ENCODE peak calls at places on chromosomes 7 and 10, in seven cellular contexts. T is omental fat pad, J is natural killer cell, H is ovary, U is AG04450, S is AG09319, I is LNCaP clone FGC. O is an unnamed sample.

GRCh38 chr10:99619090-99619800 is 994 bp downstream of the SLC25A28 start:
- DNase-seq in I (no peak), J (no peak), H (no peak), T (no peak), S (no peak), U (no peak), O (no peak)

GRCh38 chr10:52778511-52779392 is 6.2 kb upstream of the MBL2 start:
- DNase-seq in J (no peak), H (no peak), S (no peak), T (no peak), I (no peak), U (no peak), O (no peak)

GRCh38 chr7:152459724-152460251 is 24.0 kb upstream of the KMT2C start:
- DNase-seq in J (no peak), T (no peak), H (peak), U (no peak), S (no peak), I (no peak), O (no peak)

GRCh38 chr10:90354914-90355313 is 502.9 kb downstream of the HTR7 start:
- DNase-seq in U (no peak), T (no peak), S (no peak), J (no peak), I (no peak), H (no peak), O (no peak)

GRCh38 chr10:13346280-13346819 is 1.7 kb downstream of the SEPHS1 start:
- DNase-seq in J (no peak), H (peak), I (no peak), T (no peak), U (no peak), S (no peak), O (no peak)

GRCh38 chr7:47394216-47394615 is 187.7 kb downstream of the TNS3 start:
- DNase-seq in U (no peak), J (no peak), T (no peak), H (no peak), I (no peak), S (no peak), O (no peak)

GRCh38 chr7:151366872-151367207 is 25.2 kb downstream of the NUB1 start:
- DNase-seq in S (peak), J (no peak), U (peak), I (no peak), H (no peak), T (no peak), O (no peak)

GRCh38 chr7:158351481-158351880 is 236.1 kb downstream of the PTPRN2 start:
- DNase-seq in U (no peak), S (no peak), T (no peak), I (no peak), H (no peak), J (no peak), O (no peak)

GRCh38 chr7:28739826-28740225 is 218.3 kb downstream of the TRIL start:
- DNase-seq in T (no peak), S (no peak), H (no peak), U (no peak), I (no peak), J (no peak), O (no peak)

GRCh38 chr7:150322833-150323681 is at the start of the genes ACTR3C and LRRC61:
- DNase-seq in H (peak), S (no peak), I (no peak), T (no peak), U (no peak), J (peak), O (peak)

GRCh38 chr7:106175507-106175906 is 63.4 kb upstream of the SYPL1 start:
- DNase-seq in S (no peak), T (no peak), U (no peak), J (no peak), I (no peak), H (no peak), O (no peak)

GRCh38 chr7:12788171-12788570 is 100.7 kb downstream of the ARL4A start:
- DNase-seq in T (no peak), U (no peak), S (no peak), I (peak), J (no peak), H (no peak), O (no peak)

GRCh38 chr7:100789055-100789454 is 38.3 kb downstream of the EPHB4 start:
- DNase-seq in S (no peak), H (no peak), T (no peak), U (no peak), J (no peak), I (no peak), O (no peak)

GRCh38 chr10:13977861-13978843 is 352.6 kb downstream of the FRMD4A start:
- DNase-seq in H (no peak), S (peak), I (no peak), T (no peak), U (peak), J (no peak), O (no peak)

GRCh38 chr10:26642896-26643653 is 54.4 kb upstream of the PDSS1 start:
- DNase-seq in H (no peak), J (no peak), U (no peak), T (no peak), S (no peak), I (no peak), O (no peak)

GRCh38 chr7:3033136-3033535 is 10.5 kb downstream of the CARD11 start:
- DNase-seq in U (no peak), J (no peak), I (no peak), S (no peak), H (no peak), T (no peak), O (no peak)

GRCh38 chr7:126574276-126574675 is 678.5 kb downstream of the GRM8 start:
- DNase-seq in U (no peak), H (no peak), I (no peak), T (no peak), J (no peak), S (no peak), O (no peak)

GRCh38 chr10:107264742-107265141 is 100.2 kb upstream of the SORCS1 start:
- DNase-seq in I (no peak), T (no peak), J (no peak), H (no peak), S (no peak), U (no peak), O (no peak)

GRCh38 chr10:42551582-42552187 is 86.7 kb downstream of the ZNF33B start:
- DNase-seq in T (no peak), J (no peak), S (no peak), U (no peak), H (peak), I (no peak), O (no peak)

GRCh38 chr7:13179011-13179574 is 491.7 kb downstream of the ARL4A start:
- DNase-seq in S (no peak), I (no peak), T (no peak), H (no peak), J (no peak), U (no peak), O (no peak)

GRCh38 chr10:95663496-95663895 is 7.0 kb upstream of the ALDH18A1 start:
- DNase-seq in S (no peak), T (no peak), I (peak), U (no peak), H (no peak), J (no peak), O (no peak)

GRCh38 chr10:8102708-8103401 is 48.4 kb downstream of the GATA3 start:
- DNase-seq in S (no peak), J (no peak), U (no peak), H (no peak), T (no peak), I (no peak), O (no peak)

GRCh38 chr10:46255696-46256355 is 31.0 kb upstream of the ANTXRL start:
- DNase-seq in U (no peak), H (no peak), J (no peak), T (no peak), I (peak), S (no peak), O (no peak)

GRCh38 chr10:18021725-18022480 is 70.2 kb downstream of the SLC39A12 start:
- DNase-seq in S (no peak), U (no peak), J (no peak), I (peak), H (no peak), T (no peak), O (no peak)

GRCh38 chr10:31607481-31607880 is 288.5 kb downstream of the ZEB1 start:
- DNase-seq in J (no peak), I (no peak), S (no peak), H (no peak), T (no peak), U (no peak), O (no peak)

GRCh38 chr7:106893591-106893990 is 28.5 kb downstream of the PIK3CG start:
- DNase-seq in S (no peak), I (no peak), U (no peak), J (no peak), H (no peak), T (no peak), O (no peak)

GRCh38 chr7:98097042-98097645 is 9.5 kb upstream of the LMTK2 start:
- DNase-seq in S (no peak), H (no peak), J (no peak), I (no peak), T (no peak), U (no peak), O (no peak)

GRCh38 chr7:25952277-25953057 is 199.5 kb upstream of the NFE2L3 start:
- DNase-seq in H (no peak), U (no peak), T (no peak), S (no peak), J (no peak), I (no peak), O (no peak)

GRCh38 chr10:129605986-129606518 is 139.0 kb downstream of the MGMT start:
- DNase-seq in I (no peak), H (no peak), J (no peak), T (no peak), U (no peak), S (no peak), O (no peak)

DNA sequence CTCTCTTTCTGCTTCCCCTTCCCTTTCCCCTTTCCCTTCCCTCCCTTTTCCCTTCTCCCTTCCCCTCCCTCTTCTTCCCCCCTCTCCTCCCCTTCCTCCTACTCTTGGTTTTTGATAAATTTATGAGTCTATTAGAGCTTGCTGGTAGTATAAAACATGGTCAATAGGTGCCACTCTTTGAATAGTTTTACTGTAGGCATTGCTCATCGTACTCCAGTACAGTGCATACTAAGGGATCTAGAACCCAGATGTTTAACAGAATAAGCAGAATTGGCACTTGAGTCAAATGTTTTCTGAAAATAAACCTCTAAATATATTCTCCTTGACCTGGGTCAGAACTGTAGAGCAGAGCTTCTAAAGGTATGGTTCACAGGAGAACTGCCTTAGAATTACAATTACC is 126.7 kb downstream of the SORCS3 start:
- DNase-seq in H (no peak), S (no peak), U (no peak), J (no peak), I (no peak), T (no peak), O (no peak)
- TF ChIP-seq CTCF in H (no peak), S (no peak), U (no peak), J (no peak), I (peak), T (no peak), O (no peak)

GRCh38 chr10:35306852-35307251 is 29.5 kb upstream of the CCNY start:
- DNase-seq in T (no peak), U (no peak), S (no peak), I (peak), H (no peak), J (no peak), O (peak)
- TF ChIP-seq CTCF in T (no peak), U (no peak), S (no peak), I (no peak), H (no peak), J (no peak), O (no peak)

DNA sequence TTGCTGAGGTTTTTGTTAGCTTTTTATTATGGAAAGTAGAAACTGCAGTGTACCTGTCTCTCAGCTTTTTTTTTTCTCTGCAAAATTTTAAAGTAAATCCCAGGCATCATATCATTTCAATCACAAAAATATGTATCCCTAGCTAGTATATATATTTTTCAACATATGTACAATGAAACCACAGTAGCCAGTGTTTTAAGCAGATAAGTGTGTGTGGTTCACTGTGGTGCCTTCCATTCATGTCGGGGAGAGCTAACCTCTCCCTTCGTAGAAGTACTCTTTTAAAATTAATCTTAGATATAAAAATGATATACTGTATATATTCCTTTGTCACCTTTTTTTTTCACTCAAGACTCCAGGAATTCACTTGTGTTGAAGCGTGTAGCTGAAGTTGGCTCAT is 22.7 kb downstream of the CUL1 start:
- DNase-seq in S (no peak), T (no peak), U (no peak), J (no peak), H (no peak), I (no peak), O (no peak)
- TF ChIP-seq CTCF in S (no peak), T (no peak), U (no peak), J (no peak), H (no peak), I (no peak), O (no peak)

GRCh38 chr7:138000081-138000701 is 1.7 kb downstream of the CREB3L2 start:
- DNase-seq in I (no peak), T (no peak), S (peak), H (peak), U (peak), J (no peak), O (no peak)
- TF ChIP-seq CTCF in I (no peak), T (no peak), S (no peak), H (no peak), U (no peak), J (no peak), O (no peak)

GRCh38 chr10:92547676-92548075 is 26.2 kb downstream of the IDE start:
- DNase-seq in U (no peak), H (no peak), J (no peak), I (no peak), T (no peak), S (no peak), O (no peak)

GRCh38 chr10:92550924-92551323 is 23.0 kb downstream of the IDE start:
- DNase-seq in U (no peak), J (no peak), S (no peak), H (no peak), T (no peak), I (no peak), O (no peak)

GRCh38 chr10:92553959-92554358 is 19.9 kb downstream of the IDE start:
- DNase-seq in U (no peak), S (no peak), J (no peak), I (no peak), T (no peak), H (no peak), O (no peak)

GRCh38 chr10:92552310-92552709 is 21.6 kb downstream of the IDE start:
- DNase-seq in S (no peak), J (no peak), T (no peak), H (no peak), U (no peak), I (no peak), O (no peak)
- TF ChIP-seq CTCF in S (no peak), J (no peak), T (no peak), H (no peak), U (peak), I (no peak), O (no peak)

DNA sequence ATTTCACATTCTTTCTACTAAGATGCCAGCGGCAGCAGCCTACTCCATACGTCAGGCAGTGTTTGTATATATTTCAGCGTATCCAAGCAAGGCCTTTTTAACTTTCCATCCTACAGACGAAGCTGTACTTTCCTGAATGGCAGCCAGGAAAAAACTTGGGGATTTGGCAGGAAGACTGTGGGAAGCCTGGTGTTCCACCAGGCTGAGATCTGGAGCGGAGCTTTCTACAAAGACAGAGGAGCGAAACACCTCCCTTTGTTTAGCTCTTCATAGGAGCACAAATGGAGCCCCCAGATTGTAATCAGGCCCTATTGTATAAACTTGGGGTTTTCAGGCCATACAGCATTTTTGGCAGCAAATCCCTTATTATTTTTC is 143.8 kb downstream of the TES start:
- DNase-seq in T (no peak), H (peak), U (peak), S (peak), J (no peak), I (no peak), O (no peak)
- TF ChIP-seq CTCF in T (no peak), H (no peak), U (peak), S (no peak), J (no peak), I (no peak), O (no peak)